ENCODE peak calls at places on chromosomes 2 and 18, in six cellular contexts. Z is IMR-90, H is ovary, L is GM23248, I is bronchial epithelial cell, R is WERI-Rb-1. N is an unnamed sample. For H3K36me3 and H3K27me3, the result is how much of the 10 kb centered on the place peaks cover.

GRCh38 chr2:112480540-112481049 is 1.4 kb upstream of the TTL start:
- DNase-seq in Z (no peak), H (no peak), L (no peak), I (no peak), R (peak), N (peak)

GRCh38 chr2:190792956-190793888 is 87.4 kb upstream of the GLS start:
- DNase-seq in Z (no peak), H (no peak), L (no peak), I (peak), R (no peak), N (no peak)

GRCh38 chr2:71510196-71510807 is 56.9 kb downstream of the DYSF start:
- DNase-seq in Z (peak), H (peak), L (peak), I (peak), R (peak), N (peak)

GRCh38 chr18:400466-400865 is 100.0 kb downstream of the COLEC12 start:
- DNase-seq in Z (peak), H (no peak), L (peak), I (no peak), R (no peak), N (no peak)

GRCh38 chr2:239226677-239227076 is 174.1 kb downstream of the HDAC4 start:
- DNase-seq in Z (no peak), H (no peak), L (peak), I (no peak), R (no peak), N (no peak)

GRCh38 chr2:153811516-153811915 is 60.2 kb upstream of the GALNT13 start:
- DNase-seq in Z (no peak), H (no peak), L (no peak), I (peak), R (no peak), N (no peak)

GRCh38 chr18:79523221-79523737 is 127.5 kb downstream of the NFATC1 start:
- DNase-seq in Z (no peak), H (no peak), L (no peak), I (no peak), R (no peak), N (no peak)

GRCh38 chr2:64770781-64771334 is 117.1 kb upstream of the SERTAD2 start:
- DNase-seq in Z (peak), H (peak), L (peak), I (peak), R (no peak), N (peak)

GRCh38 chr2:190637331-190637734 is 11.6 kb upstream of the NAB1 start:
- DNase-seq in Z (peak), H (no peak), L (peak), I (no peak), R (no peak), N (no peak)

GRCh38 chr18:50754297-50754696 is 65.5 kb downstream of the MRO start:
- DNase-seq in Z (no peak), H (no peak), L (no peak), I (no peak), R (no peak), N (no peak)

GRCh38 chr2:72148391-72148974 is 821 bp upstream of the CYP26B1 start:
- DNase-seq in Z (no peak), H (peak), L (peak), I (no peak), R (peak), N (no peak)

GRCh38 chr2:152548111-152548875 is 169.0 kb downstream of the PRPF40A start:
- DNase-seq in Z (peak), H (no peak), L (peak), I (no peak), R (no peak), N (no peak)

GRCh38 chr2:102657770-102658169 is 38.4 kb downstream of the SLC9A2 start:
- DNase-seq in Z (no peak), H (no peak), L (no peak), I (peak), R (no peak), N (no peak)

GRCh38 chr2:64462171-64462570 is 8.2 kb downstream of the LGALSL start:
- DNase-seq in Z (no peak), H (no peak), L (no peak), I (no peak), R (no peak), N (no peak)

GRCh38 chr2:132547089-132547687 is 122.8 kb downstream of the LYPD1 start:
- DNase-seq in Z (peak), H (peak), L (peak), I (peak), R (peak), N (peak)

GRCh38 chr2:43075054-43075593 is 151.3 kb downstream of the ZFP36L2 start:
- DNase-seq in Z (peak), H (peak), L (peak), I (peak), R (no peak), N (peak)

GRCh38 chr2:26246818-26247217 is 2.1 kb downstream of the HADHB start:
- DNase-seq in Z (peak), H (no peak), L (peak), I (no peak), R (no peak), N (no peak)

GRCh38 chr18:3212636-3213035 is 7.1 kb downstream of the MYOM1 start:
- DNase-seq in Z (no peak), H (no peak), L (no peak), I (no peak), R (no peak), N (no peak)

GRCh38 chr18:73318732-73319479 is 451.1 kb upstream of the NETO1 start:
- DNase-seq in Z (peak), H (no peak), L (peak), I (no peak), R (no peak), N (no peak)

GRCh38 chr2:74845217-74845751 is 11.4 kb downstream of the HK2 start:
- DNase-seq in Z (peak), H (peak), L (peak), I (peak), R (no peak), N (no peak)

GRCh38 chr2:229195346-229195947 is 75.6 kb downstream of the PID1 start:
- DNase-seq in Z (no peak), H (no peak), L (no peak), I (no peak), R (no peak), N (no peak)

GRCh38 chr2:172972005-172972619 is 103.5 kb upstream of the MAP3K20 start:
- DNase-seq in Z (peak), H (no peak), L (peak), I (peak), R (peak), N (peak)

GRCh38 chr18:30175621-30176225 is 866.8 kb downstream of the DSC3 start:
- DNase-seq in Z (no peak), H (no peak), L (no peak), I (no peak), R (no peak), N (no peak)

GRCh38 chr2:99101697-99102096 is 39.8 kb upstream of the C2orf15 start:
- DNase-seq in Z (peak), H (no peak), L (peak), I (no peak), R (no peak), N (no peak)

GRCh38 chr2:39501412-39501811 is 64.3 kb upstream of the MAP4K3 start:
- DNase-seq in Z (no peak), H (no peak), L (no peak), I (no peak), R (no peak), N (no peak)

GRCh38 chr2:54416166-54416798 is 39.8 kb upstream of the SPTBN1 start:
- DNase-seq in Z (peak), H (peak), L (no peak), I (peak), R (no peak), N (no peak)

GRCh38 chr2:10347559-10347941 is 44.8 kb downstream of the HPCAL1 start:
- DNase-seq in Z (no peak), H (no peak), L (no peak), I (no peak), R (no peak), N (no peak)

GRCh38 chr2:216677439-216678097 is 17.8 kb downstream of the IGFBP5 start:
- DNase-seq in Z (no peak), H (no peak), L (no peak), I (peak), R (no peak), N (no peak)

GRCh38 chr2:70926042-70926441 is 9.7 kb upstream of the ATP6V1B1 start:
- DNase-seq in Z (no peak), H (no peak), L (no peak), I (no peak), R (no peak), N (no peak)

GRCh38 chr2:239947361-239948045 is 77.6 kb downstream of the NDUFA10 start:
- DNase-seq in Z (no peak), H (no peak), L (no peak), I (no peak), R (peak), N (peak)

GRCh38 chr2:85037622-85038021 is 66.7 kb downstream of the KCMF1 start:
- DNase-seq in Z (no peak), H (no peak), L (no peak), I (no peak), R (no peak), N (no peak)

GRCh38 chr18:49096021-49096420 is 145.3 kb upstream of the SMAD7 start:
- DNase-seq in Z (no peak), H (no peak), L (no peak), I (no peak), R (no peak), N (no peak)

GRCh38 chr2:197011777-197012641 is 85.5 kb upstream of the PGAP1 start:
- DNase-seq in Z (peak), H (no peak), L (peak), I (peak), R (peak), N (peak)

GRCh38 chr2:46943881-46944798 is 28.5 kb upstream of the MCFD2 start:
- DNase-seq in Z (no peak), H (no peak), L (no peak), I (no peak), R (no peak), N (no peak)

DNA sequence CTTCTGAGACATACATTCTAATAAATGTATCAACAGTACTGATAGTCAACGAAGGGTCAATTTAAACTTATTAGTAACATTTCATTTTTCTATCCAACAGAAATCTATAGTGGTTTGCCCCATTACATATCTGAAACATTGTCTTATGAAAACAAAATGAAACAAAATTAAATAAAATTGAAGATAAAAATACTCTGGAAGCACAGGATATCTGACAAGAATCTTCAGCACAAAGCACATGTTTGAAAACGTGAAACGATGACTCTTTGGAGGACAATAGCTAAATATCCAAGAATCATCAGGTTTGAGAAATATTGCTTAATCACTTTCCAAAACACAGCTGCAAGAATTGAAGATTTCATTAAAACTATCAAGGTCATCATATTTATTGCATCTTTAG is 70.9 kb upstream of the FAM124B start:
- DNase-seq in Z (no peak), H (no peak), L (no peak), I (no peak), R (no peak), N (no peak)
- H3K36me3 ChIP-seq in Z (under half), H (under half), L (half or more), I (under half), R (under half), N (under half)

DNA sequence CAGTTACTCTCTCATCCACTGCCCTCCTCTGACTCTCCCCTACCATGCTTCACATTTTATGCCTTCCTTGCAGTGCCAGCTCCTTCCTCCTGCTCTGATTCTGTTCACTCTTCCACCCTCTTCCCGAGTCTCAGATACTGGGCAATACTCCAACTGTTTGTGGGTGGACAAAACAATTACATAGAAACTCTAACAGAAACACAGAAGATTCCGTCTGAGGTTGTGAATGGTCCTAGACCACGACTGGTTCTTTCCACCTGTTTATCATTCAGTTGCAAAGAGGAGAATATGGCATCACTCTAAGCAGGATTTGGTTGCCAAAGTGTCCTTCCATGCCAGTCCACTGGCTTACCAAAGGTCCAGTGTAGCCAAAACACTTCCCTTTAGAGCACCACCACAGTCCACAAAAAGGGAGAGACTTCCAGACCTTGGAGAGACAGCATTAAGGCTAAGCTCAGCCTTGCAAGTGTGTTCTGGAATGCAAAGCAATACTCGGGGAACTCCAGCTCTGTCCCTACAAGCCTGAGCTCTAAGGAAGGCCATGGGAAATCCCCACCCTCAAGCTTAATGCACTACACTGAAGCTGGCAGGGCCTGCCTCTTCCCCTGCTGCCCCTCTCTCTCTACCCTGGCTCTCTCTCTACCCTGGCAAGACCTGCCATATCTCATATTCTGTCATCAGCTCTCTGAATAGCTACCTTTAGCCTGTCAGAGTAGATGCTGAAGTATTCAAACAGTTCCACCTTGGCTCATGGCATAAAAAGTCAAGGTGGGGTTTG is 33.6 kb upstream of the RND3 start:
- DNase-seq in Z (peak), H (no peak), L (peak), I (peak), R (no peak), N (no peak)
- H3K27me3 ChIP-seq in Z (under half), H (under half), L (under half), I (under half), R (under half), N (under half)

DNA sequence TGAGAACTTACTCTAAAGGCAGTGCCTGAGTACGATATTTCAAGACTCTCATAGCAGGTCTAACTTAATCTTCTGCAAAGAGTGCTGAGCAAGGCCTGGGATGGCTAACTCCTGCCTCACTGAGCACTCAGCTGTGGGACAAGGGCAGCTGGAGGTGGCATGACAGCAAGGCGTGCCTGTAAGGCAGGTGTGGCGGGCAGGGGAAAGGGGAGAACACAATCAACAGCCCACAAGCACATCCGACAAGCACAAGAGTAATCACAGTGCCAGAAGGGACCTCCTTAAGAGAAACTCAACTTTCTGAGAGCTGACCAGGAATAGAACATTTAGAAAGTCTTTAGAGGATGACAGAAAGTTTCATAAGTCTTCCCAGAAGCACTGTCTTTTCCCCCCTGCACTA is 42.0 kb downstream of the GPR45 start:
- DNase-seq in Z (no peak), H (no peak), L (no peak), I (no peak), R (no peak), N (no peak)
- H3K36me3 ChIP-seq in Z (under half), H (under half), L (under half), I (under half), R (under half), N (under half)

GRCh38 chr2:97355176-97355575 is 234.5 kb downstream of the ANKRD36B start:
- DNase-seq in Z (no peak), H (no peak), L (no peak), I (no peak), R (no peak), N (no peak)

GRCh38 chr2:97360202-97360601 is 229.5 kb downstream of the ANKRD36B start:
- DNase-seq in Z (no peak), H (no peak), L (no peak), I (no peak), R (no peak), N (no peak)

GRCh38 chr2:97348841-97349240 is 235.9 kb downstream of the ANKRD36 start:
- DNase-seq in Z (no peak), H (no peak), L (no peak), I (no peak), R (no peak), N (no peak)

GRCh38 chr2:97355887-97356286 is 233.8 kb downstream of the ANKRD36B start:
- DNase-seq in Z (no peak), H (no peak), L (no peak), I (no peak), R (peak), N (peak)

DNA sequence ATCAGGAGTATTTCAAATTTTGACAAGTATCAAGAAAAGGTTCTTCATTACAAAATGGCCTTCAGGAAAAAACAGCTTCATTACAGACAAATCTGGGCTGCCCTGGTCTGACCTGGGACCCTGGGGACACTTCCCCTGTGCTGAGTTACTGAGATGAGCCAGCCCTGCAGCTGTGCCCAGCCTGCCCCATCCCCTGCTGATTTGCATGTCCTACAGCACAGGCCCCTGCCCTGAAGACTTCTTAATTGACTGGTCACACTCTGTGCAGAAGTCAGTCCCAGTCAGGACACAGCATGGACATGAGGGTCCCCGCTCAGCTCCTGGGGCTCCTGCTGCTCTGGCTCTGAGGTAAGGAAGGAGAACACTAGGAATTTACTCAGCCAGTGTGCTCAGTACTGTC is 235.1 kb downstream of the ANKRD36B start:
- DNase-seq in Z (no peak), H (no peak), L (no peak), I (no peak), R (no peak), N (no peak)
- H3K27me3 ChIP-seq in Z (under half), H (under half), L (under half), I (under half), R (under half), N (under half)

GRCh38 chr2:32489061-32489460 is 132.2 kb downstream of the BIRC6 start:
- DNase-seq in Z (no peak), H (no peak), L (no peak), I (no peak), R (no peak), N (no peak)
- H3K36me3 ChIP-seq in Z (under half), H (under half), L (half or more), I (under half), R (half or more), N (under half)

GRCh38 chr18:58215005-58215404 is 171.0 kb downstream of the NEDD4L start:
- DNase-seq in Z (no peak), H (no peak), L (no peak), I (no peak), R (no peak), N (no peak)

GRCh38 chr18:58212274-58212673 is 168.2 kb downstream of the NEDD4L start:
- DNase-seq in Z (no peak), H (no peak), L (no peak), I (no peak), R (no peak), N (no peak)

GRCh38 chr18:58213931-58214431 is 170.0 kb downstream of the NEDD4L start:
- DNase-seq in Z (peak), H (no peak), L (peak), I (peak), R (no peak), N (no peak)

GRCh38 chr18:58211510-58211909 is 167.5 kb downstream of the NEDD4L start:
- DNase-seq in Z (no peak), H (no peak), L (no peak), I (peak), R (no peak), N (no peak)

GRCh38 chr18:58213445-58213844 is 169.4 kb downstream of the NEDD4L start:
- DNase-seq in Z (peak), H (no peak), L (peak), I (peak), R (no peak), N (no peak)
- H3K27me3 ChIP-seq in Z (under half), H (under half), L (under half), I (under half), R (under half), N (under half)

DNA sequence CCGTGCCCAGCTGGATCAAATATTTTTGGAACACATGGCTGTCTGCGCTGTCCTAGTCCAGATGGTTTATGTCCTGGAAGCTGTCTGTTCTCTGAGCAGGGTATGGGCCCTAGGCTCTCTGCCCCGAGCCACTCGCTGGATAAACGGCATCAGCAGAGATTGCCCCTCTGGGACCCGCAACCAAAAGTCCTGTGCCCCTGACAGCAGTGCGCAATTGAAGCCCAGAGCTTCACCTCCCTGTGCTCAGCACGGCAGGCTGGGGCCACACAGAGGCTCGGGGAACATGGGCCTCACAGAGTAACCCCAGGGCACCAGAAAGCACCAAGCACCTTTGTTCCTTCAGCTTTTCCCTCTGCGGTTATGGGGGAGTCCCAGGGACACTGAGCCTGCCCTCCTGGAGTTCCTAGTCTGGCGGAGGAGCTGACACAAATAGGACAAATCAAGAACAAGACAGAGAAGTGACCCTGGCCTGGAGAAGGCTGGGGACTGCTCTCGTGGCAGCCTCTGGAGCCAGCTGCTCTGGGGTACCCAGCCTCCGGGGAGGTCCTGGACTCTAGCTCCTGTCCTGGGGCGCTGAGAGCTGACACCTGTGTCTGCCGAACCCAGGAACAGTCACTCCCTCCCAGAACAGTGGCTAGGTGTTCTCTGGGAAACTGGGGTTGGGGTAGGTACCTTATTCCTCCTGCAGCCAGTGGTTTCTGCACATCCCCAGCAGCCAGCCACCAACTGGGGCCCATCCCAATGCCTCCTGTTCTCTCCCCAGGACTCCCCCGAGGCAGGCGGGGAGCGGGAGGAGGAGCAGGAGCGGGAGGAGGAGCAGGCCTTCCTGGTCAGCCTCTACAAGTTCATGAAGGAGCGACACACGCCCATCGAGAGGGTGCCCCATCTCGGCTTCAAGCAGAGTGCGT is 12.3 kb downstream of the ARID5A start:
- DNase-seq in Z (no peak), H (no peak), L (no peak), I (no peak), R (no peak), N (no peak)
- H3K36me3 ChIP-seq in Z (under half), H (under half), L (under half), I (under half), R (under half), N (under half)

GRCh38 chr18:59275406-59275949 is 2.2 kb upstream of the RAX start:
- DNase-seq in Z (no peak), H (no peak), L (no peak), I (no peak), R (peak), N (no peak)
- H3K27me3 ChIP-seq in Z (half or more), H (under half), L (half or more), I (half or more), R (under half), N (half or more)

N was measured in BE2C.